ENCODE peak calls at places on chromosomes 2 and 18, in nine cellular contexts. Z is GM13976, C is Calu3, K is fibroblast of lung, A is adrenal gland, O is WTC11, F is HCT116, N is CD14-positive monocyte, V is HFFc6. U is an unnamed sample.

GRCh38 chr2:150097891-150098595 is 389.4 kb downstream of the RND3 start:
- DNase-seq in Z (no peak), C (no peak), K (peak), A (no peak), O (no peak), F (no peak), N (no peak), V (peak), U (no peak)

GRCh38 chr2:163236553-163236952 is 398.0 kb upstream of the KCNH7 start:
- DNase-seq in Z (no peak), C (no peak), K (no peak), A (no peak), O (no peak), F (no peak), N (no peak), V (no peak), U (no peak)

GRCh38 chr2:138365581-138365980 is 136.0 kb upstream of the SPOPL start:
- DNase-seq in Z (no peak), C (no peak), K (peak), A (no peak), O (no peak), F (no peak), N (no peak), V (no peak), U (no peak)

GRCh38 chr2:36374586-36374985 is 19.0 kb downstream of the CRIM1 start:
- DNase-seq in Z (no peak), C (no peak), K (no peak), A (no peak), O (no peak), F (no peak), N (no peak), V (no peak), U (no peak)

GRCh38 chr18:45365835-45366234 is 249.4 kb upstream of the SLC14A2 start:
- DNase-seq in Z (no peak), C (no peak), K (no peak), A (no peak), O (no peak), F (no peak), N (no peak), V (no peak), U (no peak)

GRCh38 chr2:36695746-36696415 is 626 bp upstream of the VIT start:
- DNase-seq in Z (no peak), C (no peak), K (peak), A (no peak), O (no peak), F (no peak), N (no peak), V (peak), U (no peak)

GRCh38 chr18:11986061-11986460 is 4.8 kb downstream of the IMPA2 start:
- DNase-seq in Z (no peak), C (no peak), K (no peak), A (no peak), O (no peak), F (no peak), N (no peak), V (no peak), U (no peak)

GRCh38 chr18:32373505-32373904 is 97.2 kb downstream of the GAREM1 start:
- DNase-seq in Z (no peak), C (no peak), K (no peak), A (no peak), O (no peak), F (no peak), N (no peak), V (no peak), U (no peak)

GRCh38 chr2:9179572-9180201 is 26.9 kb upstream of the ASAP2 start:
- DNase-seq in Z (no peak), C (peak), K (peak), A (peak), O (no peak), F (peak), N (no peak), V (peak), U (no peak)

GRCh38 chr2:23803965-23804542 is 122.9 kb downstream of the ATAD2B start:
- DNase-seq in Z (no peak), C (peak), K (peak), A (peak), O (peak), F (no peak), N (no peak), V (peak), U (no peak)

GRCh38 chr2:208265371-208265806 is 666 bp upstream of the PIKFYVE start:
- DNase-seq in Z (peak), C (no peak), K (no peak), A (peak), O (peak), F (no peak), N (no peak), V (no peak), U (peak)

GRCh38 chr2:132372276-132372675 is 44.3 kb upstream of the GPR39 start:
- DNase-seq in Z (no peak), C (no peak), K (no peak), A (no peak), O (no peak), F (no peak), N (no peak), V (no peak), U (no peak)

GRCh38 chr18:63578357-63578958 is 8.7 kb upstream of the SERPINB13 start:
- DNase-seq in Z (peak), C (peak), K (peak), A (peak), O (peak), F (peak), N (no peak), V (peak), U (peak)

GRCh38 chr2:207491086-207491485 is 38.7 kb upstream of the CREB1 start:
- DNase-seq in Z (no peak), C (no peak), K (no peak), A (no peak), O (no peak), F (no peak), N (no peak), V (peak), U (no peak)

GRCh38 chr2:206095925-206096324 is 10.0 kb upstream of the INO80D start:
- DNase-seq in Z (no peak), C (no peak), K (no peak), A (no peak), O (no peak), F (no peak), N (no peak), V (no peak), U (no peak)

GRCh38 chr2:40304340-40304739 is 147.6 kb downstream of the SLC8A1 start:
- DNase-seq in Z (no peak), C (no peak), K (no peak), A (no peak), O (peak), F (no peak), N (no peak), V (no peak), U (no peak)

GRCh38 chr2:238106698-238107524 is 6.8 kb downstream of the ESPNL start:
- DNase-seq in Z (no peak), C (peak), K (peak), A (no peak), O (peak), F (no peak), N (peak), V (no peak), U (no peak)

GRCh38 chr2:32006992-32007391 is 3.8 kb downstream of the MEMO1 start:
- DNase-seq in Z (no peak), C (no peak), K (no peak), A (no peak), O (no peak), F (no peak), N (no peak), V (no peak), U (no peak)

GRCh38 chr2:212135739-212136138 is 402.9 kb downstream of the ERBB4 start:
- DNase-seq in Z (no peak), C (no peak), K (no peak), A (no peak), O (no peak), F (no peak), N (no peak), V (no peak), U (no peak)

GRCh38 chr2:192004188-192004963 is 157.5 kb upstream of the CAVIN2 start:
- DNase-seq in Z (peak), C (no peak), K (no peak), A (no peak), O (no peak), F (no peak), N (no peak), V (no peak), U (peak)

GRCh38 chr2:27831279-27832050 is 58.7 kb downstream of the RBKS start:
- DNase-seq in Z (no peak), C (no peak), K (peak), A (no peak), O (no peak), F (no peak), N (no peak), V (no peak), U (no peak)

GRCh38 chr2:218319813-218320360 is 27.6 kb upstream of the TMBIM1 start:
- DNase-seq in Z (no peak), C (no peak), K (no peak), A (no peak), O (no peak), F (no peak), N (no peak), V (no peak), U (no peak)

GRCh38 chr2:197310271-197310939 is at the start of gene ANKRD44:
- DNase-seq in Z (peak), C (peak), K (peak), A (peak), O (peak), F (peak), N (peak), V (peak), U (peak)
- TF ChIP-seq CTCF in Z (peak), C (peak), K (no peak), A (peak), O (no peak), F (no peak), N (peak), V (peak), U (peak)

GRCh38 chr18:57705011-57705410 is 83.4 kb upstream of the NARS1 start:
- DNase-seq in Z (no peak), C (no peak), K (no peak), A (no peak), O (no peak), F (no peak), N (no peak), V (no peak), U (no peak)
- TF ChIP-seq CTCF in Z (no peak), C (no peak), K (no peak), A (no peak), O (no peak), F (no peak), N (no peak), V (no peak), U (no peak)

GRCh38 chr2:236177604-236177966 is 9.4 kb upstream of the GBX2 start:
- DNase-seq in Z (peak), C (no peak), K (peak), A (peak), O (peak), F (peak), N (no peak), V (no peak), U (no peak)
- TF ChIP-seq CTCF in Z (no peak), C (no peak), K (peak), A (no peak), O (no peak), F (peak), N (no peak), V (no peak), U (peak)

GRCh38 chr2:80256396-80257167 is 48.0 kb downstream of the LRRTM1 start:
- DNase-seq in Z (no peak), C (no peak), K (peak), A (no peak), O (peak), F (no peak), N (no peak), V (peak), U (no peak)
- TF ChIP-seq CTCF in Z (no peak), C (no peak), K (peak), A (no peak), O (no peak), F (no peak), N (no peak), V (peak), U (no peak)

GRCh38 chr18:9859232-9859631 is 26.5 kb upstream of the TXNDC2 start:
- DNase-seq in Z (no peak), C (no peak), K (no peak), A (no peak), O (peak), F (no peak), N (no peak), V (no peak), U (no peak)
- TF ChIP-seq CTCF in Z (no peak), C (no peak), K (no peak), A (no peak), O (no peak), F (no peak), N (no peak), V (no peak), U (no peak)

GRCh38 chr2:117536139-117536538 is 278.4 kb upstream of the DDX18 start:
- DNase-seq in Z (no peak), C (peak), K (no peak), A (peak), O (peak), F (no peak), N (no peak), V (no peak), U (no peak)

GRCh38 chr2:117537030-117537429 is 277.5 kb upstream of the DDX18 start:
- DNase-seq in Z (no peak), C (no peak), K (no peak), A (no peak), O (no peak), F (no peak), N (no peak), V (no peak), U (no peak)
- TF ChIP-seq CTCF in Z (no peak), C (no peak), K (no peak), A (no peak), O (peak), F (no peak), N (no peak), V (no peak), U (no peak)

GRCh38 chr2:45710468-45710867 is 59.0 kb downstream of the PRKCE start:
- DNase-seq in Z (no peak), C (no peak), K (no peak), A (no peak), O (no peak), F (no peak), N (no peak), V (no peak), U (no peak)

GRCh38 chr2:45713591-45713990 is 62.1 kb downstream of the PRKCE start:
- DNase-seq in Z (no peak), C (no peak), K (no peak), A (no peak), O (no peak), F (no peak), N (no peak), V (no peak), U (no peak)

GRCh38 chr2:45713126-45713525 is 61.7 kb downstream of the PRKCE start:
- DNase-seq in Z (no peak), C (no peak), K (no peak), A (no peak), O (no peak), F (no peak), N (no peak), V (no peak), U (no peak)

GRCh38 chr2:45711224-45711623 is 59.7 kb downstream of the PRKCE start:
- DNase-seq in Z (no peak), C (no peak), K (no peak), A (no peak), O (no peak), F (no peak), N (no peak), V (no peak), U (no peak)

GRCh38 chr2:45712538-45712937 is 61.1 kb downstream of the PRKCE start:
- DNase-seq in Z (no peak), C (peak), K (no peak), A (no peak), O (peak), F (no peak), N (no peak), V (no peak), U (no peak)
- TF ChIP-seq CTCF in Z (no peak), C (no peak), K (no peak), A (no peak), O (no peak), F (peak), N (no peak), V (no peak), U (peak)

DNA sequence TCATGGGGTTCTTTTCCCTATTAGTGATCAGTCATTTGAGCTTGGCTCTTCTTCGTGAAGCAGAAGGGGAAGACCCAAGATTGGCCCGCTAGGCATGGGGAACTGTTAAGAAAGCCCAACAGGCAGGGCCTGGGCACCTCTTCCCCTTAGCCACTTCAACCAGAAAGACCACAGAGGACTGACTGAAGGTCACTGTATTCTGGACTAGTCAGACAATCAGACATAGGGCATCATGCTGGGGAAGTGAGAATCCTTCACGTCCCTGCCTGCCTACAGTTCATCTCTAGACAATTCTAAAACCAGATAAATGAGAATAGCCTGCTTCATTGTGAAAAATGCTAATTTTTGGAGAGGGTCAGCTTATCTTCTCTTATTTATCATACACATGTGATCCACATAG is 28.1 kb downstream of the FAP start:
- DNase-seq in Z (no peak), C (no peak), K (no peak), A (no peak), O (no peak), F (no peak), N (no peak), V (no peak), U (no peak)
- TF ChIP-seq CTCF in Z (no peak), C (no peak), K (no peak), A (no peak), O (no peak), F (no peak), N (no peak), V (no peak), U (no peak)

GRCh38 chr2:2237563-2237962 is 93.5 kb downstream of the MYT1L start:
- DNase-seq in Z (no peak), C (no peak), K (no peak), A (no peak), O (no peak), F (no peak), N (no peak), V (no peak), U (no peak)

GRCh38 chr2:2233171-2233826 is 97.8 kb downstream of the MYT1L start:
- DNase-seq in Z (no peak), C (no peak), K (no peak), A (no peak), O (no peak), F (no peak), N (no peak), V (no peak), U (no peak)

GRCh38 chr2:2234398-2234797 is 96.7 kb downstream of the MYT1L start:
- DNase-seq in Z (no peak), C (no peak), K (no peak), A (no peak), O (no peak), F (no peak), N (no peak), V (no peak), U (no peak)

GRCh38 chr2:2243666-2244065 is 87.4 kb downstream of the MYT1L start:
- DNase-seq in Z (no peak), C (no peak), K (no peak), A (no peak), O (no peak), F (no peak), N (no peak), V (no peak), U (no peak)

DNA sequence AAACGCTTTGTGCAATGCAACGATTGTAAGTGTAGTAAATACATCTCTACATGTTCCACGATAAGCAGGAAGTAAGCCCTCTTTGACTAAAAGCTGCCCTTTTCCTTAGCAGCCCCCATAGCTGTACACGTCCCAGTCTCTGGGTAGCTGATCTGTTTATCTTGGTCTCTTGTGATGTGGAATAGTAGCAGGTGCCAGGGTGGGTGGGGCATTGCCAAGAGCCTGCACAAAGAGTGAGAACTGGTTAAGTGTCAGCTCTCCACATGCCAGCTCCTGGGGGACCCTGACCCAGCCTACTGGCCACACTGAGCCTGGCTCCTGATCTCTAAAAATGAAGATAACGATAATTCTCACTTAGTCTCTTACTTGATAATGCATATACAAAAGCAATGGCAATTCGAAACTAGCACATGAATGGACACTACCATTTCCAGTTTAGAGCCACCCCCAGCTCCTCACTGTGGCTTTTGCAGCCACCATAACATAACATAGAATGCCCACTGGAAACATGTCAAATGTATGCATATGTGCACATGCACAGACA is 92.3 kb downstream of the MYT1L start:
- DNase-seq in Z (no peak), C (no peak), K (no peak), A (no peak), O (no peak), F (no peak), N (no peak), V (no peak), U (no peak)
- TF ChIP-seq CTCF in Z (no peak), C (no peak), K (no peak), A (no peak), O (no peak), F (no peak), N (no peak), V (no peak), U (no peak)

U was measured in GM10248.